ENCODE peak calls at places on chromosomes 3 and 15, in ten cellular contexts. I is prostate gland, Q is stomach, E is sigmoid colon, K is HCT116, V is transverse colon, F is endothelial cell of umbilical vein, H is HepG2, G is Panc1, D is K562. P is an unnamed sample.

GRCh38 chr3:181555681-181556080 is 156.0 kb upstream of the SOX2 start:
- DNase-seq in I (no peak), Q (no peak), E (no peak), K (no peak), V (no peak), F (no peak), H (no peak), G (no peak), D (no peak), P (no peak)

GRCh38 chr3:66398228-66399025 is 102.4 kb downstream of the LRIG1 start:
- DNase-seq in I (no peak), Q (no peak), E (peak), K (no peak), V (no peak), F (no peak), H (no peak), G (no peak), D (no peak), P (no peak)

GRCh38 chr15:71385469-71385868 is 270.2 kb downstream of the THSD4 start:
- DNase-seq in I (peak), Q (no peak), E (no peak), K (no peak), V (no peak), F (no peak), H (no peak), G (no peak), D (no peak), P (no peak)

GRCh38 chr15:77187751-77188464 is 117.0 kb upstream of the TSPAN3 start:
- DNase-seq in I (no peak), Q (no peak), E (no peak), K (no peak), V (peak), F (peak), H (no peak), G (no peak), D (no peak), P (no peak)

GRCh38 chr3:77319711-77320110 is 279.8 kb downstream of the ROBO2 start:
- DNase-seq in I (no peak), Q (no peak), E (no peak), K (no peak), V (no peak), F (no peak), H (peak), G (no peak), D (peak), P (no peak)

GRCh38 chr3:134056464-134056891 is 26.8 kb upstream of the SLCO2A1 start:
- DNase-seq in I (no peak), Q (peak), E (no peak), K (no peak), V (no peak), F (peak), H (no peak), G (no peak), D (peak), P (no peak)

GRCh38 chr15:61835476-61836106 is 224.7 kb downstream of the VPS13C start:
- DNase-seq in I (peak), Q (peak), E (peak), K (peak), V (peak), F (peak), H (peak), G (peak), D (peak), P (peak)

GRCh38 chr3:194488007-194488742 is 1.4 kb upstream of the ATP13A3 start:
- DNase-seq in I (no peak), Q (no peak), E (no peak), K (no peak), V (no peak), F (no peak), H (no peak), G (no peak), D (peak), P (no peak)

GRCh38 chr3:34008836-34009479 is 210.5 kb downstream of the PDCD6IP start:
- DNase-seq in I (no peak), Q (no peak), E (no peak), K (no peak), V (no peak), F (no peak), H (no peak), G (no peak), D (no peak), P (no peak)

GRCh38 chr3:147960791-147961190 is 551.6 kb downstream of the ZIC1 start:
- DNase-seq in I (no peak), Q (no peak), E (no peak), K (no peak), V (no peak), F (no peak), H (no peak), G (no peak), D (no peak), P (no peak)

GRCh38 chr3:144466540-144466939 is 494.9 kb downstream of the DIPK2A start:
- DNase-seq in I (no peak), Q (no peak), E (no peak), K (no peak), V (no peak), F (no peak), H (no peak), G (no peak), D (no peak), P (no peak)

GRCh38 chr3:128366136-128366535 is 100.6 kb downstream of the DNAJB8 start:
- DNase-seq in I (no peak), Q (no peak), E (no peak), K (no peak), V (no peak), F (no peak), H (no peak), G (no peak), D (no peak), P (no peak)

GRCh38 chr3:57006949-57007419 is 53.5 kb upstream of the SPATA12 start:
- DNase-seq in I (peak), Q (peak), E (peak), K (peak), V (no peak), F (no peak), H (no peak), G (no peak), D (peak), P (no peak)

GRCh38 chr3:11306815-11307589 is 34.8 kb downstream of the ATG7 start:
- DNase-seq in I (no peak), Q (no peak), E (no peak), K (no peak), V (no peak), F (peak), H (no peak), G (no peak), D (no peak), P (no peak)

GRCh38 chr3:32852146-32852545 is 34.3 kb downstream of the TRIM71 start:
- DNase-seq in I (no peak), Q (no peak), E (no peak), K (no peak), V (no peak), F (no peak), H (no peak), G (no peak), D (no peak), P (no peak)

GRCh38 chr3:73504852-73505251 is 119.9 kb downstream of the PDZRN3 start:
- DNase-seq in I (no peak), Q (no peak), E (no peak), K (no peak), V (no peak), F (no peak), H (no peak), G (no peak), D (no peak), P (no peak)

GRCh38 chr3:100630664-100631063 is 21.3 kb downstream of the ADGRG7 start:
- DNase-seq in I (no peak), Q (no peak), E (no peak), K (no peak), V (no peak), F (no peak), H (no peak), G (no peak), D (no peak), P (no peak)

GRCh38 chr15:85296615-85297402 is 83.6 kb upstream of the AKAP13 start:
- DNase-seq in I (peak), Q (peak), E (peak), K (peak), V (peak), F (peak), H (peak), G (peak), D (no peak), P (peak)

GRCh38 chr3:118792191-118792590 is 242.5 kb downstream of the IGSF11 start:
- DNase-seq in I (no peak), Q (no peak), E (no peak), K (no peak), V (no peak), F (no peak), H (no peak), G (no peak), D (no peak), P (no peak)
- H3K27ac ChIP-seq in I (no peak), Q (no peak), E (no peak), K (no peak), V (no peak), F (no peak), H (no peak), G (no peak), D (no peak), P (no peak)

GRCh38 chr15:51104512-51104911 is 9.8 kb upstream of the TNFAIP8L3 start:
- DNase-seq in I (no peak), Q (peak), E (peak), K (no peak), V (peak), F (no peak), H (no peak), G (no peak), D (no peak), P (no peak)
- TF ChIP-seq POLR2AphosphoS5 in I (peak), Q (peak), E (peak), K (no peak), V (peak), F (no peak), H (no peak), G (no peak), D (no peak), P (no peak)

GRCh38 chr3:41317718-41318117 is 118.4 kb downstream of the CTNNB1 start:
- DNase-seq in I (no peak), Q (no peak), E (no peak), K (no peak), V (no peak), F (peak), H (peak), G (no peak), D (no peak), P (no peak)
- H3K27ac ChIP-seq in I (no peak), Q (no peak), E (no peak), K (no peak), V (no peak), F (no peak), H (no peak), G (no peak), D (no peak), P (no peak)

GRCh38 chr3:195916291-195916690 is 7.9 kb upstream of the TNK2 start:
- DNase-seq in I (no peak), Q (no peak), E (no peak), K (no peak), V (no peak), F (no peak), H (no peak), G (no peak), D (no peak), P (no peak)
- TF ChIP-seq POLR2AphosphoS5 in I (no peak), Q (no peak), E (no peak), K (no peak), V (no peak), F (no peak), H (no peak), G (no peak), D (no peak), P (no peak)

P was measured in SK-N-MC.